ENCODE peak calls at places on chromosomes 12 and 14, in nine cellular contexts. E is GM23248; T is aorta; P is CD8-positive, alpha-beta memory T cell; R is CD4-positive, alpha-beta memory T cell; A is heart left ventricle; D is suprapubic skin; O is tibial nerve; I is ovary. S is an unnamed sample.

GRCh38 chr12:44668443-44668842 is 207.7 kb downstream of the NELL2 start:
- DNase-seq in T (peak; percentile 39), D (no peak), E (no peak), R (no peak), A (no peak), O (no peak), I (no peak), P (no peak), S (no peak)

GRCh38 chr12:131119936-131120335 is 166.2 kb downstream of the ADGRD1 start:
- DNase-seq in T (peak; percentile 16), A (no peak), E (no peak), P (no peak), R (no peak), D (no peak), I (peak; percentile 6), O (peak; percentile 1), S (no peak)

GRCh38 chr14:64220466-64220865 is 73.7 kb downstream of the ESR2 start:
- DNase-seq in I (peak; percentile 80), A (peak; percentile 84), D (no peak), O (no peak), P (no peak), E (no peak), R (no peak), T (no peak), S (no peak)

GRCh38 chr14:85991156-85991555 is 461.2 kb downstream of the FLRT2 start:
- DNase-seq in I (no peak), O (no peak), P (no peak), A (no peak), D (no peak), T (no peak), E (peak; percentile 3), R (no peak), S (no peak)

GRCh38 chr12:93664573-93665138 is 12.5 kb upstream of the CRADD start:
- DNase-seq in E (peak; percentile 49), I (no peak), O (no peak), D (no peak), T (no peak), P (no peak), R (no peak), A (no peak), S (no peak)

GRCh38 chr14:36478782-36479181 is 41.2 kb downstream of the NKX2-1 start:
- DNase-seq in E (peak; percentile 2), O (no peak), R (no peak), A (no peak), T (no peak), D (no peak), P (no peak), I (no peak), S (no peak)

GRCh38 chr12:83389237-83389996 is 702.7 kb downstream of the TMTC2 start:
- DNase-seq in E (no peak), I (peak; percentile 15), O (no peak), R (no peak), T (no peak), A (peak; percentile 17), P (no peak), D (no peak), S (no peak)

GRCh38 chr12:78880078-78880477 is 15.5 kb downstream of the SYT1 start:
- DNase-seq in A (no peak), P (no peak), I (no peak), E (peak; percentile 14), D (no peak), T (no peak), O (no peak), R (no peak), S (no peak)

GRCh38 chr12:86660488-86661171 is 404.4 kb upstream of the MGAT4C start:
- DNase-seq in R (no peak), P (no peak), E (peak; percentile 3), D (no peak), A (no peak), I (no peak), T (no peak), O (no peak), S (no peak)

GRCh38 chr14:89270439-89271227 is 146.4 kb downstream of the FOXN3 start:
- DNase-seq in O (no peak), T (no peak), E (no peak), A (no peak), I (no peak), R (no peak), P (no peak), D (no peak), S (no peak)

GRCh38 chr14:76908834-76909233 is 82.6 kb downstream of the LRRC74A start:
- DNase-seq in E (no peak), D (no peak), A (peak; percentile 60), R (peak; percentile 68), T (no peak), O (no peak), P (peak; percentile 59), I (no peak), S (peak; percentile 49)

GRCh38 chr12:22543246-22544037 is 900 bp downstream of the C2CD5 start:
- DNase-seq in D (no peak), P (peak; percentile 51), A (peak; percentile 71), T (no peak), R (peak; percentile 53), I (peak; percentile 39), E (peak; percentile 55), O (peak; percentile 18), S (peak; percentile 52)

GRCh38 chr12:91139981-91140659 is 28.8 kb upstream of the LUM start:
- DNase-seq in O (no peak), E (peak; percentile 90), I (no peak), A (no peak), R (no peak), P (no peak), T (no peak), D (no peak), S (no peak)

DNA sequence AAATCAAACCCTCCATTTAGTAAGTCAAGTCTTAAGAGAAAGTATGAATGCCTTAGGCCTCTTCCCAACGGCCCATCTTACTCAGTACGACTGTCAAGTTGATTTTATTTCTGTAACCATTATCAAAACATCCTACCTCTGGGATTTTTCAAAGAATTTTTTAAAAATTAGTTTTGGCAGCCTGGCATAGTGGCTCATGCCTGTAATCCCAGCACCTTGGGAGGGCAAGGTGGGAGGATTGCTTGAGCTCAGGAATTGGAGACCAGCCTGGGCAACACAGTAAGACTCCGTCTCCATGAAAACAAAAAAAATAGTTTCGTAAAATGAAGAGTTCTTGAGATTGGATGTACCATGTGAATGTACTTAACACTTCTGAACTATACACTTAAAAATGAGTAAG is 4.1 kb downstream of the FGD6 start:
- DNase-seq in P (no peak), D (no peak), E (no peak), O (no peak), I (no peak), R (no peak), A (no peak), T (no peak), S (no peak)
- H3K4me3 ChIP-seq in P (no peak overlapping the region), D (no peak overlapping the region), E (no peak overlapping the region), O (no peak overlapping the region), I (no peak overlapping the region), R (no peak overlapping the region), A (no peak overlapping the region), T (no peak overlapping the region), S (no peak overlapping the region)

DNA sequence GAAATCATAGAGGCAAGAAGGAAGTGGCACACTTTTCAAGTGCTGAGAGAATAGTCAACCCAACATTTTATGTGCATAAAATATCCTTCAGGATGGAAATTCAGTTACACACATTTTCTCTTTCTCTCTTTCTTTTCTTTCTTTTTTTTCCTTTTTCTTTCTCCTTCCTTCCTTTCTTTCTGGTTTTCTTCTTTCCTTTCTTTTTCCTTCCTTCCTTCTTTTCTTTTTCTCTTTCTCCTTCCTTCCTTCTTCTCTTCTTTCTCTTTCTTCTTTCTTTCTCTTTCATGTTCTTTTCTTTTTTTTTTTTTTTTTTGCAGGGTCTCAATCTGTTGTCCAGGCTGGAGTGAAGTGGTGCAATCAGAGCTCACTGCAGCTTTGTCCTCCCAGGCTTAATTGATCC is 38.7 kb upstream of the OR5AU1 start:
- DNase-seq in P (no peak), A (no peak), I (no peak), E (no peak), O (no peak), T (no peak), R (no peak), D (no peak), S (no peak)
- H3K27ac ChIP-seq in P (no peak overlapping the region), A (no peak overlapping the region), I (no peak overlapping the region), E (no peak overlapping the region), O (no peak overlapping the region), T (no peak overlapping the region), R (no peak overlapping the region), D (no peak overlapping the region), S (no peak overlapping the region)

GRCh38 chr12:4049566-4050080 is 176.4 kb upstream of the PARP11 start:
- DNase-seq in O (no peak), A (no peak), R (no peak), D (no peak), E (no peak), P (no peak), T (no peak), I (no peak), S (no peak)
- H3K9me3 ChIP-seq in O (no peaks in the 10 kb centered on the region), A (no peaks in the 10 kb centered on the region), R (no peaks in the 10 kb centered on the region), D (no peaks in the 10 kb centered on the region), E (no peaks in the 10 kb centered on the region), P (no peaks in the 10 kb centered on the region), T (no peaks in the 10 kb centered on the region), I (no peaks in the 10 kb centered on the region), S (no peaks in the 10 kb centered on the region)

GRCh38 chr12:54008260-54008552 is 579 bp upstream of the HOXC8 start:
- DNase-seq in R (no peak), D (no peak), I (no peak), P (no peak), A (no peak), T (no peak), E (no peak), O (no peak), S (no peak)

GRCh38 chr12:54007538-54008259 is 1.1 kb upstream of the HOXC8 start:
- DNase-seq in P (no peak), I (no peak), T (no peak), O (no peak), D (no peak), A (no peak), E (peak; percentile 36), R (no peak), S (no peak)

GRCh38 chr12:54010972-54011664 is 2.3 kb downstream of the HOXC8 start:
- DNase-seq in D (no peak), T (no peak), I (no peak), A (no peak), P (no peak), E (peak; percentile 41), R (no peak), O (no peak), S (no peak)

GRCh38 chr12:54010053-54010971 is 1.5 kb downstream of the HOXC8 start:
- DNase-seq in I (no peak), P (no peak), D (no peak), A (no peak), O (no peak), T (no peak), R (no peak), E (no peak), S (no peak)

DNA sequence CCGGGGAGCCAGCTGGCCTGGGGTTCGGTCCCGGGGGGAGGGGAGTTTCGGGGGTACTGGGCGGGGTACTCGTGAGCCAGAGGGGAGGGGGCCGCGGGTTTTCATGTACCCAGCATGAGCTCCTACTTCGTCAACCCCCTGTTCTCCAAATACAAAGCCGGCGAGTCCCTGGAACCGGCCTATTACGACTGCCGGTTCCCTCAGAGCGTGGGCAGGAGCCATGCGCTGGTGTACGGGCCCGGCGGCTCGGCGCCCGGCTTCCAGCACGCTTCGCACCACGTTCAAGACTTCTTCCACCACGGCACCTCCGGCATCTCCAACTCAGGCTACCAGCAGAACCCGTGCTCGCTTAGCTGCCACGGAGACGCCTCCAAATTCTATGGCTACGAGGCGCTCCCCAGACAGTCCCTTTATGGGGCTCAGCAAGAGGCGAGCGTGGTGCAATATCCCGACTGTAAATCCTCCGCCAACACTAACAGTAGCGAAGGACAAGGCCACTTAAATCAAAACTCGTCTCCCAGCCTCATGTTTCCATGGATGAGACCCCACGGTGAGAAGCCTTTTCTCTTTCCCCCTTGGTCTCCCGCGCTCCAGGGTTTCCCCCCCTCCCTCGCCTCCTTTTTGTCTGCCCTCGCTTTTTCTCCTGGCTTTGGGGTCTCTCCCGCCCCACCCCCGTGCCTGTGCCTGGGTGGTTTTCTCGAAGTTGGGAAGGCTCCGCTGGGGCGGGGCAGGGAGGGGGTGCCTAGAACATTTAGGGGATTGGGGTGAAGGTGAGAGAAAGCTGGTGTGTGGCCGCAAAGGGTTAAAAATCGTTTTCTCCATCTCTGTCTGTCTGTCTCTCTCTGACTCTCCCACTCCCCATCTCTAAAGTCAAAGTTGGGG is 627 bp downstream of the HOXC8 start:
- DNase-seq in T (peak; percentile 85), P (no peak), O (no peak), I (no peak), R (no peak), D (no peak), E (peak; percentile 87), A (no peak), S (peak; percentile 33)
- H3K4me3 ChIP-seq in T (peak overlapping the region; percentile 36), P (no peak overlapping the region), O (peak overlapping the region; percentile 57), I (peak overlapping the region; percentile 47), R (no peak overlapping the region), D (peak overlapping the region; percentile 63), E (peak overlapping the region; percentile 91), A (no peak overlapping the region), S (no peak overlapping the region)

S was measured in naive thymus-derived CD4-positive, alpha-beta T cell.